ENCODE peak calls at places on chromosomes 4 and X, in seven cellular contexts. C is HT-29; Y is activated naive CD8-positive, alpha-beta T cell treated with anti-CD3 and anti-CD28 coated beads for 36 hours; D is DMS153; N is ureter; F is smooth muscle cell of the brain vasculature; E is cardiac muscle cell. L is an unnamed sample.

GRCh38 chrX:10166731-10167149 is 10.0 kb downstream of the CLCN4 start:
- DNase-seq in Y (peak; percentile 35), E (peak; percentile 40), F (no peak), D (no peak), C (no peak), N (no peak), L (no peak)

GRCh38 chr4:1024882-1025552 is 13.6 kb downstream of the FGFRL1 start:
- DNase-seq in Y (no peak), E (no peak), N (no peak), C (no peak), D (no peak), F (no peak), L (no peak)

GRCh38 chr4:28772066-28772465 is 1911.4 kb downstream of the STIM2 start:
- DNase-seq in N (no peak), C (no peak), E (peak; percentile 44), D (no peak), F (no peak), Y (no peak), L (no peak)

GRCh38 chr4:114598191-114599121 is at the start of gene UGT8:
- DNase-seq in E (peak; percentile 22), Y (peak; percentile 61), N (no peak), D (peak; percentile 85), F (no peak), C (peak; percentile 87), L (peak; percentile 67)

GRCh38 chr4:145936142-145937020 is 2.2 kb downstream of the ZNF827 start:
- DNase-seq in F (no peak), Y (peak; percentile 68), N (peak; percentile 81), C (peak; percentile 87), E (peak; percentile 89), D (peak; percentile 44), L (peak; percentile 32)

GRCh38 chr4:165481458-165481857 is 102.7 kb downstream of the CPE start:
- DNase-seq in D (no peak), E (no peak), Y (no peak), N (no peak), F (no peak), C (no peak), L (no peak)

GRCh38 chr4:152961752-152962117 is 25.6 kb downstream of the FHDC1 start:
- DNase-seq in D (no peak), E (peak; percentile 65), N (no peak), C (no peak), Y (no peak), F (no peak), L (no peak)

GRCh38 chr4:19791422-19792113 is 460.1 kb upstream of the SLIT2 start:
- DNase-seq in E (peak; percentile 59), C (no peak), N (no peak), D (no peak), Y (no peak), F (no peak), L (no peak)

L was measured in NCI-H774.